ENCODE peak calls at places on chromosomes 4 and X, in five cellular contexts. A is cardiac fibroblast; Z is stimulated activated CD8-positive, alpha-beta memory T cell treated with anti-CD3 and anti-CD28 coated beads, Interleukin-4, amount 100 ng/mL, for 24 hours; H is effector CD4-positive, alpha-beta T cell; K is GM12865. P is an unnamed sample.

GRCh38 chr4:138204507-138204906 is 37.6 kb downstream of the SLC7A11 start:
- DNase-seq in A (no peak), Z (no peak), H (no peak), K (no peak), P (no peak)

GRCh38 chrX:120664081-120664480 is 34.2 kb upstream of the C1GALT1C1 start:
- DNase-seq in A (peak; percentile 49), Z (no peak), H (no peak), K (no peak), P (no peak)

GRCh38 chr4:187172340-187172761 is 448.7 kb upstream of the FAT1 start:
- DNase-seq in A (peak; percentile 40), Z (no peak), H (no peak), K (no peak), P (no peak)

GRCh38 chr4:158347596-158347995 is 137.3 kb downstream of the TMEM144 start:
- DNase-seq in A (no peak), Z (no peak), H (no peak), K (no peak), P (no peak)

GRCh38 chr4:153535735-153536494 is 69.8 kb downstream of the TMEM131L start:
- DNase-seq in A (peak; percentile 44), Z (no peak), H (no peak), K (no peak), P (no peak)

GRCh38 chr4:155025762-155026457 is 182.5 kb upstream of the NPY2R start:
- DNase-seq in A (peak; percentile 77), Z (peak; percentile 0), H (no peak), K (peak; percentile 18), P (no peak)

GRCh38 chr4:152161676-152162330 is 374.1 kb downstream of the FBXW7 start:
- DNase-seq in A (peak; percentile 28), Z (no peak), H (no peak), K (no peak), P (no peak)

GRCh38 chr4:78057135-78057599 is at the start of gene FRAS1:
- DNase-seq in A (peak; percentile 50), Z (no peak), H (no peak), K (no peak), P (peak; percentile 74)

GRCh38 chr4:48490680-48491513 is 845 bp downstream of the ZAR1 start:
- DNase-seq in A (no peak), Z (no peak), H (no peak), K (no peak), P (no peak)

GRCh38 chr4:128600410-128600809 is 209.1 kb upstream of the JADE1 start:
- DNase-seq in A (peak; percentile 78), Z (no peak), H (no peak), K (no peak), P (no peak)

GRCh38 chrX:155997436-155997835 is at the start of gene IL9R:
- DNase-seq in A (no peak), Z (peak; percentile 65), H (peak; percentile 22), K (peak; percentile 48), P (no peak)

GRCh38 chr4:6633091-6633906 is 7.2 kb upstream of the MRFAP1 start:
- DNase-seq in A (peak; percentile 71), Z (no peak), H (no peak), K (no peak), P (peak; percentile 46)

GRCh38 chr4:15003891-15004700 is 1.8 kb downstream of the CPEB2 start:
- DNase-seq in A (peak; percentile 37), Z (peak; percentile 36), H (peak; percentile 50), K (peak; percentile 63), P (peak; percentile 85)

GRCh38 chr4:57588557-57588956 is 478.4 kb upstream of the IGFBP7 start:
- DNase-seq in A (no peak), Z (no peak), H (no peak), K (no peak), P (no peak)

GRCh38 chr4:146548443-146548842 is 26.7 kb upstream of the SLC10A7 start:
- DNase-seq in A (no peak), Z (no peak), H (no peak), K (no peak), P (no peak)

GRCh38 chr4:121980643-121981042 is 28.8 kb upstream of the TRPC3 start:
- DNase-seq in A (no peak), Z (no peak), H (no peak), K (no peak), P (no peak)

GRCh38 chr4:137768196-137768595 is 235.9 kb upstream of the PCDH18 start:
- DNase-seq in A (peak; percentile 10), Z (no peak), H (no peak), K (no peak), P (no peak)

GRCh38 chr4:87068591-87069021 is 133.8 kb downstream of the AFF1 start:
- DNase-seq in A (peak; percentile 74), Z (no peak), H (no peak), K (peak; percentile 21), P (no peak)

GRCh38 chrX:136425996-136426395 is 61.8 kb upstream of the BRS3 start:
- DNase-seq in A (no peak), Z (no peak), H (no peak), K (no peak), P (no peak)